ENCODE peak calls at places on chromosomes 12 and 14, in ten cellular contexts. One of them, this sample, is unnamed.

GRCh38 chr12:89439946-89440345 is 84.7 kb downstream of the GALNT4 start:
- DNase-seq in lower lobe of right lung: no peak
- DNase-seq in psoas muscle: no peak
- DNase-seq in neural progenitor cell: no peak
- DNase-seq in AG04450: no peak
- DNase-seq in fibroblast of the aortic adventitia: peak
- DNase-seq in fibroblast of lung: peak
- DNase-seq in colonic mucosa: no peak
- DNase-seq in AG04449: no peak
- DNase-seq in HepG2: no peak
- DNase-seq in this sample: peak

GRCh38 chr12:88934163-88934747 is 354.0 kb upstream of the KITLG start:
- DNase-seq in lower lobe of right lung: no peak
- DNase-seq in psoas muscle: no peak
- DNase-seq in neural progenitor cell: no peak
- DNase-seq in AG04450: no peak
- DNase-seq in fibroblast of the aortic adventitia: peak
- DNase-seq in fibroblast of lung: peak
- DNase-seq in colonic mucosa: no peak
- DNase-seq in AG04449: no peak
- DNase-seq in HepG2: no peak
- DNase-seq in this sample: peak

GRCh38 chr12:93242154-93242958 is 135.4 kb upstream of the NUDT4 start:
- DNase-seq in lower lobe of right lung: no peak
- DNase-seq in psoas muscle: no peak
- DNase-seq in neural progenitor cell: no peak
- DNase-seq in AG04450: no peak
- DNase-seq in fibroblast of the aortic adventitia: no peak
- DNase-seq in fibroblast of lung: peak
- DNase-seq in colonic mucosa: no peak
- DNase-seq in AG04449: no peak
- DNase-seq in HepG2: no peak
- DNase-seq in this sample: no peak

GRCh38 chr12:5166976-5167375 is 123.3 kb downstream of the KCNA5 start:
- DNase-seq in lower lobe of right lung: no peak
- DNase-seq in psoas muscle: no peak
- DNase-seq in neural progenitor cell: no peak
- DNase-seq in AG04450: peak
- DNase-seq in fibroblast of the aortic adventitia: peak
- DNase-seq in fibroblast of lung: peak
- DNase-seq in colonic mucosa: no peak
- DNase-seq in AG04449: peak
- DNase-seq in HepG2: no peak
- DNase-seq in this sample: peak

GRCh38 chr14:22319526-22320352 is 269.3 kb downstream of the DAD1 start:
- DNase-seq in lower lobe of right lung: no peak
- DNase-seq in psoas muscle: no peak
- DNase-seq in neural progenitor cell: peak
- DNase-seq in AG04450: no peak
- DNase-seq in fibroblast of the aortic adventitia: peak
- DNase-seq in fibroblast of lung: peak
- DNase-seq in colonic mucosa: peak
- DNase-seq in AG04449: no peak
- DNase-seq in HepG2: peak
- DNase-seq in this sample: peak

GRCh38 chr12:51028126-51028810 is 2.1 kb upstream of the SLC11A2 start:
- DNase-seq in lower lobe of right lung: no peak
- DNase-seq in psoas muscle: no peak
- DNase-seq in neural progenitor cell: peak
- DNase-seq in AG04450: no peak
- DNase-seq in fibroblast of the aortic adventitia: peak
- DNase-seq in fibroblast of lung: peak
- DNase-seq in colonic mucosa: peak
- DNase-seq in AG04449: no peak
- DNase-seq in HepG2: peak
- DNase-seq in this sample: peak

GRCh38 chr12:109047081-109047805 is 5.1 kb upstream of the USP30 start:
- DNase-seq in lower lobe of right lung: no peak
- DNase-seq in psoas muscle: no peak
- DNase-seq in neural progenitor cell: no peak
- DNase-seq in AG04450: no peak
- DNase-seq in fibroblast of the aortic adventitia: no peak
- DNase-seq in fibroblast of lung: no peak
- DNase-seq in colonic mucosa: no peak
- DNase-seq in AG04449: no peak
- DNase-seq in HepG2: no peak
- DNase-seq in this sample: peak

GRCh38 chr12:13288937-13289643 is 92.6 kb downstream of the EMP1 start:
- DNase-seq in lower lobe of right lung: no peak
- DNase-seq in psoas muscle: no peak
- DNase-seq in neural progenitor cell: no peak
- DNase-seq in AG04450: no peak
- DNase-seq in fibroblast of the aortic adventitia: no peak
- DNase-seq in fibroblast of lung: no peak
- DNase-seq in colonic mucosa: no peak
- DNase-seq in AG04449: no peak
- DNase-seq in HepG2: no peak
- DNase-seq in this sample: peak

GRCh38 chr12:92574046-92574783 is 128.6 kb upstream of the PLEKHG7 start:
- DNase-seq in lower lobe of right lung: no peak
- DNase-seq in psoas muscle: no peak
- DNase-seq in neural progenitor cell: peak
- DNase-seq in AG04450: no peak
- DNase-seq in fibroblast of the aortic adventitia: no peak
- DNase-seq in fibroblast of lung: no peak
- DNase-seq in colonic mucosa: no peak
- DNase-seq in AG04449: no peak
- DNase-seq in HepG2: peak
- DNase-seq in this sample: peak

GRCh38 chr14:88005978-88006851 is 1.3 kb downstream of the GPR65 start:
- DNase-seq in lower lobe of right lung: peak
- DNase-seq in psoas muscle: no peak
- DNase-seq in neural progenitor cell: no peak
- DNase-seq in AG04450: no peak
- DNase-seq in fibroblast of the aortic adventitia: no peak
- DNase-seq in fibroblast of lung: no peak
- DNase-seq in colonic mucosa: no peak
- DNase-seq in AG04449: no peak
- DNase-seq in HepG2: no peak
- DNase-seq in this sample: peak

GRCh38 chr12:12456637-12457036 is 99.8 kb downstream of the BORCS5 start:
- DNase-seq in lower lobe of right lung: no peak
- DNase-seq in psoas muscle: no peak
- DNase-seq in neural progenitor cell: no peak
- DNase-seq in AG04450: no peak
- DNase-seq in fibroblast of the aortic adventitia: peak
- DNase-seq in fibroblast of lung: peak
- DNase-seq in colonic mucosa: no peak
- DNase-seq in AG04449: peak
- DNase-seq in HepG2: no peak
- DNase-seq in this sample: no peak

GRCh38 chr14:92360666-92361370 is 37.9 kb downstream of the SLC24A4 start:
- DNase-seq in lower lobe of right lung: no peak
- DNase-seq in psoas muscle: no peak
- DNase-seq in neural progenitor cell: no peak
- DNase-seq in AG04450: no peak
- DNase-seq in fibroblast of the aortic adventitia: no peak
- DNase-seq in fibroblast of lung: no peak
- DNase-seq in colonic mucosa: no peak
- DNase-seq in AG04449: no peak
- DNase-seq in HepG2: no peak
- DNase-seq in this sample: no peak

GRCh38 chr14:103552011-103552797 is 10.3 kb downstream of the BAG5 start:
- DNase-seq in lower lobe of right lung: peak
- DNase-seq in psoas muscle: peak
- DNase-seq in neural progenitor cell: no peak
- DNase-seq in AG04450: no peak
- DNase-seq in fibroblast of the aortic adventitia: peak
- DNase-seq in fibroblast of lung: no peak
- DNase-seq in colonic mucosa: no peak
- DNase-seq in AG04449: no peak
- DNase-seq in HepG2: no peak
- DNase-seq in this sample: peak

GRCh38 chr12:104183443-104183842 is 32.1 kb upstream of the TXNRD1 start:
- DNase-seq in lower lobe of right lung: no peak
- DNase-seq in psoas muscle: no peak
- DNase-seq in neural progenitor cell: no peak
- DNase-seq in AG04450: no peak
- DNase-seq in fibroblast of the aortic adventitia: no peak
- DNase-seq in fibroblast of lung: no peak
- DNase-seq in colonic mucosa: no peak
- DNase-seq in AG04449: no peak
- DNase-seq in HepG2: no peak
- DNase-seq in this sample: no peak

GRCh38 chr12:125092872-125093680 is 27.8 kb downstream of the AACS start:
- DNase-seq in lower lobe of right lung: no peak
- DNase-seq in psoas muscle: peak
- DNase-seq in neural progenitor cell: peak
- DNase-seq in AG04450: no peak
- DNase-seq in fibroblast of the aortic adventitia: peak
- DNase-seq in fibroblast of lung: peak
- DNase-seq in colonic mucosa: peak
- DNase-seq in AG04449: no peak
- DNase-seq in HepG2: peak
- DNase-seq in this sample: peak
- TF ChIP-seq CTCF in lower lobe of right lung: no peak
- TF ChIP-seq CTCF in psoas muscle: no peak
- TF ChIP-seq CTCF in neural progenitor cell: peak
- TF ChIP-seq CTCF in AG04450: no peak
- TF ChIP-seq CTCF in fibroblast of the aortic adventitia: no peak
- TF ChIP-seq CTCF in fibroblast of lung: no peak
- TF ChIP-seq CTCF in colonic mucosa: no peak
- TF ChIP-seq CTCF in AG04449: no peak
- TF ChIP-seq CTCF in HepG2: peak
- TF ChIP-seq CTCF in this sample: no peak

DNA sequence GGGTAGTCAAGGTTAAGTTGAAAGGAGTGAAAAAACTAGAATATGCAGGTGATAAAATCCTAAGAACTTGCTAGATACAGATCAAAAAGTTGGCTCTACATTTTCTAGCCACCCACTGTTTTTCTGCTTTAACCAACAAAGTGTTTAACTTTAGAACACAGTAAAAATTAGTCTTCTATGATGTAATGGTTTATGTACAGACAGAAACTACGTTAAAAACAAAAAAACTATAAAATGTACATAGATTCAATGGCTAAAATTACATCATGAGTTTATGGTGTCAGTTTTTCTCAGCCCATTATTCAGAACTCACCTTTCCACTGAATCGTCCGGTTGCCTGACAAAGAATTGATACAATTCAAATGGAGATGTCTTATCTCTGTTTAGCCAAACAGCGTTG is 2.1 kb downstream of the YARS2 start:
- DNase-seq in lower lobe of right lung: no peak
- DNase-seq in psoas muscle: no peak
- DNase-seq in neural progenitor cell: no peak
- DNase-seq in AG04450: no peak
- DNase-seq in fibroblast of the aortic adventitia: no peak
- DNase-seq in fibroblast of lung: no peak
- DNase-seq in colonic mucosa: no peak
- DNase-seq in AG04449: no peak
- DNase-seq in HepG2: no peak
- DNase-seq in this sample: no peak
- H3K4me3 ChIP-seq in lower lobe of right lung: peak
- H3K4me3 ChIP-seq in psoas muscle: no peak
- H3K4me3 ChIP-seq in neural progenitor cell: peak
- H3K4me3 ChIP-seq in AG04450: peak
- H3K4me3 ChIP-seq in fibroblast of the aortic adventitia: peak
- H3K4me3 ChIP-seq in fibroblast of lung: peak
- H3K4me3 ChIP-seq in colonic mucosa: no peak
- H3K4me3 ChIP-seq in AG04449: peak
- H3K4me3 ChIP-seq in HepG2: peak
- H3K4me3 ChIP-seq in this sample: peak

GRCh38 chr12:27732281-27732680 is 21.6 kb downstream of the MRPS35 start:
- DNase-seq in lower lobe of right lung: no peak
- DNase-seq in psoas muscle: no peak
- DNase-seq in neural progenitor cell: no peak
- DNase-seq in AG04450: no peak
- DNase-seq in fibroblast of the aortic adventitia: no peak
- DNase-seq in fibroblast of lung: peak
- DNase-seq in colonic mucosa: no peak
- DNase-seq in AG04449: no peak
- DNase-seq in HepG2: peak
- DNase-seq in this sample: no peak
- TF ChIP-seq CTCF in lower lobe of right lung: no peak
- TF ChIP-seq CTCF in psoas muscle: no peak
- TF ChIP-seq CTCF in neural progenitor cell: peak
- TF ChIP-seq CTCF in AG04450: peak
- TF ChIP-seq CTCF in fibroblast of the aortic adventitia: peak
- TF ChIP-seq CTCF in fibroblast of lung: no peak
- TF ChIP-seq CTCF in colonic mucosa: peak
- TF ChIP-seq CTCF in AG04449: peak
- TF ChIP-seq CTCF in HepG2: peak
- TF ChIP-seq CTCF in this sample: peak

GRCh38 chr12:120235369-120236123 is 30.0 kb downstream of the PXN start:
- DNase-seq in lower lobe of right lung: no peak
- DNase-seq in psoas muscle: no peak
- DNase-seq in neural progenitor cell: peak
- DNase-seq in AG04450: no peak
- DNase-seq in fibroblast of the aortic adventitia: no peak
- DNase-seq in fibroblast of lung: no peak
- DNase-seq in colonic mucosa: no peak
- DNase-seq in AG04449: no peak
- DNase-seq in HepG2: no peak
- DNase-seq in this sample: no peak
- H3K4me3 ChIP-seq in lower lobe of right lung: no peak
- H3K4me3 ChIP-seq in psoas muscle: peak
- H3K4me3 ChIP-seq in neural progenitor cell: no peak
- H3K4me3 ChIP-seq in AG04450: peak
- H3K4me3 ChIP-seq in fibroblast of the aortic adventitia: peak
- H3K4me3 ChIP-seq in fibroblast of lung: no peak
- H3K4me3 ChIP-seq in colonic mucosa: no peak
- H3K4me3 ChIP-seq in AG04449: peak
- H3K4me3 ChIP-seq in HepG2: no peak
- H3K4me3 ChIP-seq in this sample: peak

GRCh38 chr14:100486025-100486828 is 101.0 kb downstream of the BEGAIN start:
- DNase-seq in lower lobe of right lung: peak
- DNase-seq in psoas muscle: peak
- DNase-seq in neural progenitor cell: peak
- DNase-seq in AG04450: peak
- DNase-seq in fibroblast of the aortic adventitia: peak
- DNase-seq in fibroblast of lung: peak
- DNase-seq in colonic mucosa: peak
- DNase-seq in AG04449: peak
- DNase-seq in HepG2: peak
- DNase-seq in this sample: peak
- TF ChIP-seq CTCF in lower lobe of right lung: no peak
- TF ChIP-seq CTCF in psoas muscle: no peak
- TF ChIP-seq CTCF in neural progenitor cell: peak
- TF ChIP-seq CTCF in AG04450: no peak
- TF ChIP-seq CTCF in fibroblast of the aortic adventitia: no peak
- TF ChIP-seq CTCF in fibroblast of lung: no peak
- TF ChIP-seq CTCF in colonic mucosa: no peak
- TF ChIP-seq CTCF in AG04449: no peak
- TF ChIP-seq CTCF in HepG2: no peak
- TF ChIP-seq CTCF in this sample: no peak

DNA sequence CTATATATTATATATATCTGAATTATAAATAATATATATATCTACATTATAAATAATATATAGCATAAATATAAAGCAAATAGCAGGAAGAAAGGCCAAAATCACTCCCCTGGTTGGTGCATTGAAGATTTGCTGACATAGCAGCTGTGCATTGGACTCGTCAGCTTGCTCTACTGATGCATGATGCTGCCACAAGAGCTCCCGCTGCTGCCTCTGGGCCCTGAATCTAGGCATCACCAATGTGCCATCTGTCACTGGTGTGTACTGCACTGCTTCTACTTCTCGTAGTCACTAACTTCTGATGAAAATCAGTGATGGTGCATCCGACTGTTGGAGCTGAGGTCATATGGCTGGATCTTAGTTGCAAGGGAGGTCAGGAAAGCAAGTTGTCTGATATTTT is 205.0 kb downstream of the ADAMTS20 start:
- DNase-seq in lower lobe of right lung: no peak
- DNase-seq in psoas muscle: no peak
- DNase-seq in neural progenitor cell: no peak
- DNase-seq in AG04450: no peak
- DNase-seq in fibroblast of the aortic adventitia: no peak
- DNase-seq in fibroblast of lung: no peak
- DNase-seq in colonic mucosa: no peak
- DNase-seq in AG04449: no peak
- DNase-seq in HepG2: no peak
- DNase-seq in this sample: no peak
- H3K4me3 ChIP-seq in lower lobe of right lung: no peak
- H3K4me3 ChIP-seq in psoas muscle: no peak
- H3K4me3 ChIP-seq in neural progenitor cell: no peak
- H3K4me3 ChIP-seq in AG04450: no peak
- H3K4me3 ChIP-seq in fibroblast of the aortic adventitia: no peak
- H3K4me3 ChIP-seq in fibroblast of lung: no peak
- H3K4me3 ChIP-seq in colonic mucosa: no peak
- H3K4me3 ChIP-seq in AG04449: no peak
- H3K4me3 ChIP-seq in HepG2: no peak
- H3K4me3 ChIP-seq in this sample: no peak